ENCODE peak calls at places on chromosomes 1 and 21, in seven cellular contexts. Z, I, G, R, V, H and N are unnamed samples.

GRCh38 chr1:37602750-37603694 is 7.3 kb upstream of the GNL2 start:
- DNase-seq in Z (peak), I (peak), G (peak), R (peak), V (peak), H (peak), N (no peak)

GRCh38 chr1:245956225-245956624 is 550.9 kb downstream of the SMYD3 start:
- DNase-seq in Z (no peak), I (peak), G (no peak), R (no peak), V (no peak), H (no peak), N (peak)

GRCh38 chr1:14745815-14746214 is 147.3 kb downstream of the KAZN start:
- DNase-seq in Z (no peak), I (peak), G (no peak), R (no peak), V (no peak), H (no peak), N (no peak)

GRCh38 chr1:164842891-164843290 is 283.9 kb downstream of the PBX1 start:
- DNase-seq in Z (no peak), I (no peak), G (no peak), R (no peak), V (no peak), H (no peak), N (no peak)

GRCh38 chr1:238950786-238951185 is 435.6 kb upstream of the CHRM3 start:
- DNase-seq in Z (no peak), I (peak), G (peak), R (no peak), V (no peak), H (no peak), N (no peak)

GRCh38 chr1:14371806-14372497 is 226.5 kb upstream of the KAZN start:
- DNase-seq in Z (no peak), I (no peak), G (no peak), R (no peak), V (no peak), H (peak), N (no peak)

GRCh38 chr1:156704930-156705320 is 458 bp downstream of the CRABP2 start:
- DNase-seq in Z (peak), I (peak), G (peak), R (no peak), V (no peak), H (peak), N (peak)

GRCh38 chr1:2803086-2803930 is 1.8 kb upstream of the TTC34 start:
- DNase-seq in Z (no peak), I (no peak), G (no peak), R (no peak), V (no peak), H (no peak), N (no peak)

GRCh38 chr21:44724926-44725325 is 13.6 kb upstream of the TSPEAR start:
- DNase-seq in Z (no peak), I (no peak), G (no peak), R (no peak), V (no peak), H (no peak), N (no peak)

GRCh38 chr1:175887981-175888428 is 144.6 kb upstream of the TNR start:
- DNase-seq in Z (peak), I (peak), G (peak), R (peak), V (peak), H (peak), N (no peak)

GRCh38 chr1:89953072-89953626 is 41.8 kb upstream of the ZNF326 start:
- DNase-seq in Z (peak), I (peak), G (peak), R (no peak), V (no peak), H (peak), N (peak)

GRCh38 chr1:217343907-217344306 is 287.0 kb downstream of the GPATCH2 start:
- DNase-seq in Z (no peak), I (no peak), G (no peak), R (peak), V (peak), H (no peak), N (no peak)

GRCh38 chr1:46520063-46520911 is 30.7 kb downstream of the DMBX1 start:
- DNase-seq in Z (peak), I (peak), G (peak), R (no peak), V (no peak), H (peak), N (peak)

GRCh38 chr1:42720868-42721267 is 19.2 kb downstream of the CLDN19 start:
- DNase-seq in Z (no peak), I (no peak), G (no peak), R (no peak), V (no peak), H (no peak), N (no peak)

GRCh38 chr1:233328661-233329498 is 1.4 kb downstream of the MAP3K21 start:
- DNase-seq in Z (peak), I (no peak), G (no peak), R (no peak), V (peak), H (no peak), N (no peak)

GRCh38 chr1:160400284-160400645 is at the start of gene VANGL2:
- DNase-seq in Z (peak), I (peak), G (peak), R (peak), V (no peak), H (peak), N (no peak)

GRCh38 chr21:45138199-45139002 is 64.0 kb downstream of the ADARB1 start:
- DNase-seq in Z (peak), I (peak), G (peak), R (peak), V (no peak), H (peak), N (peak)

GRCh38 chr1:23803674-23804073 is 3.1 kb upstream of the GALE start:
- DNase-seq in Z (no peak), I (no peak), G (no peak), R (no peak), V (no peak), H (no peak), N (no peak)

GRCh38 chr1:8017495-8018310 is 8.4 kb downstream of the ERRFI1 start:
- DNase-seq in Z (peak), I (peak), G (peak), R (no peak), V (no peak), H (no peak), N (peak)

GRCh38 chr1:222928212-222928611 is 113.4 kb downstream of the DISP1 start:
- DNase-seq in Z (peak), I (peak), G (peak), R (no peak), V (peak), H (peak), N (peak)

GRCh38 chr1:172654535-172654934 is 4.4 kb upstream of the FASLG start:
- DNase-seq in Z (no peak), I (peak), G (peak), R (no peak), V (no peak), H (peak), N (peak)

GRCh38 chr1:182833271-182833670 is 5.9 kb upstream of the DHX9 start:
- DNase-seq in Z (no peak), I (peak), G (peak), R (no peak), V (no peak), H (no peak), N (no peak)

GRCh38 chr1:210505601-210506564 is 177.2 kb downstream of the HHAT start:
- DNase-seq in Z (no peak), I (no peak), G (no peak), R (no peak), V (no peak), H (no peak), N (peak)